ENCODE peak calls at places on chromosomes 1 and 21, in four cellular contexts. U, G, D and F are unnamed samples.

GRCh38 chr1:185045793-185046441 is 559 bp downstream of the RNF2 start:
- DNase-seq in G (peak; percentile 49), U (peak; percentile 43), D (peak; percentile 71), F (peak; percentile 74)

GRCh38 chr1:232709339-232709738 is 79.4 kb upstream of the SIPA1L2 start:
- DNase-seq in D (no peak), U (no peak), G (no peak), F (no peak)

GRCh38 chr1:92756537-92756936 is 28.4 kb downstream of the EVI5 start:
- DNase-seq in U (no peak), G (no peak), D (no peak), F (no peak)

GRCh38 chr1:8285103-8285502 is 32.8 kb upstream of the SLC45A1 start:
- DNase-seq in G (no peak), U (no peak), D (no peak), F (peak; percentile 33)

GRCh38 chr21:46188226-46189212 is 4.3 kb upstream of the SPATC1L start:
- DNase-seq in D (no peak), G (peak; percentile 80), U (peak; percentile 41), F (no peak)

GRCh38 chr21:45132841-45133573 is 58.6 kb downstream of the ADARB1 start:
- DNase-seq in U (no peak), D (no peak), G (no peak), F (no peak)

GRCh38 chr1:243320224-243320623 is 64.4 kb downstream of the SDCCAG8 start:
- DNase-seq in U (no peak), D (no peak), G (no peak), F (no peak)

GRCh38 chr1:165633624-165634023 is 2.6 kb downstream of the MGST3 start:
- DNase-seq in U (no peak), D (no peak), G (no peak), F (peak; percentile 13)

GRCh38 chr1:43520100-43520828 is 10.4 kb upstream of the PTPRF start:
- DNase-seq in D (no peak), G (no peak), U (no peak), F (peak; percentile 20)

GRCh38 chr1:241453732-241454131 is 65.8 kb downstream of the FH start:
- DNase-seq in U (no peak), D (no peak), G (no peak), F (no peak)

GRCh38 chr1:197302775-197303174 is 34.7 kb downstream of the CRB1 start:
- DNase-seq in D (no peak), U (no peak), G (no peak), F (no peak)

GRCh38 chr1:174451408-174451807 is 3.6 kb downstream of the GPR52 start:
- DNase-seq in G (no peak), D (no peak), U (no peak), F (no peak)

GRCh38 chr21:41771625-41771945 is 4.7 kb upstream of the RIPK4 start:
- DNase-seq in G (no peak), U (no peak), D (no peak), F (no peak)

GRCh38 chr1:89721351-89721750 is 88.4 kb downstream of the LRRC8C start:
- DNase-seq in D (no peak), G (no peak), U (no peak), F (no peak)

GRCh38 chr1:63262148-63262770 is 60.1 kb upstream of the FOXD3 start:
- DNase-seq in G (no peak), D (no peak), U (no peak), F (no peak)

GRCh38 chr1:235041201-235041600 is 87.4 kb downstream of the TOMM20 start:
- DNase-seq in D (no peak), U (no peak), G (no peak), F (no peak)

GRCh38 chr21:46205766-46206162 is 21.5 kb upstream of the SPATC1L start:
- DNase-seq in D (no peak), U (no peak), G (no peak), F (peak; percentile 1)

GRCh38 chr1:100928128-100928527 is 32.2 kb downstream of the SLC30A7 start:
- DNase-seq in G (no peak), U (no peak), D (no peak), F (peak; percentile 16)

GRCh38 chr1:100440075-100440809 is 87.9 kb downstream of the CDC14A start:
- DNase-seq in G (no peak), D (no peak), U (no peak), F (peak; percentile 72)

GRCh38 chr1:109931189-109931672 is 20.6 kb downstream of the CSF1 start:
- DNase-seq in D (peak; percentile 84), G (no peak), U (peak; percentile 56), F (peak; percentile 5)

GRCh38 chr1:41613646-41614592 is 129.4 kb upstream of the EDN2 start:
- DNase-seq in U (no peak), D (no peak), G (no peak), F (peak; percentile 41)

GRCh38 chr1:53878492-53879105 is 11.0 kb downstream of the YIPF1 start:
- DNase-seq in G (peak; percentile 35), U (no peak), D (peak; percentile 43), F (peak; percentile 59)

GRCh38 chr21:45471229-45472052 is 66.5 kb downstream of the COL18A1 start:
- DNase-seq in G (no peak), D (no peak), U (peak; percentile 84), F (no peak)

GRCh38 chr1:168362991-168363390 is 82.3 kb downstream of the TBX19 start:
- DNase-seq in D (no peak), U (no peak), G (no peak), F (no peak)

GRCh38 chr1:214838351-214838750 is 235.4 kb downstream of the CENPF start:
- DNase-seq in G (no peak), U (no peak), D (no peak), F (no peak)

GRCh38 chr1:214296860-214297699 is 16.1 kb downstream of the SMYD2 start:
- DNase-seq in D (no peak), U (no peak), G (no peak), F (peak; percentile 29)

GRCh38 chr1:115833806-115834205 is 7.1 kb downstream of the NHLH2 start:
- DNase-seq in U (no peak), D (no peak), G (no peak), F (peak; percentile 49)

GRCh38 chr1:23434260-23434775 is 9.8 kb upstream of the TCEA3 start:
- DNase-seq in U (no peak), D (no peak), G (no peak), F (no peak)

GRCh38 chr1:47675721-47676120 is 237.9 kb downstream of the FOXD2 start:
- DNase-seq in U (no peak), G (no peak), D (no peak), F (no peak)

GRCh38 chr1:37038079-37038702 is 3.9 kb upstream of the GRIK3 start:
- DNase-seq in U (no peak), D (peak; percentile 34), G (no peak), F (peak; percentile 98)

GRCh38 chr21:15134711-15135110 is 69.9 kb upstream of the NRIP1 start:
- DNase-seq in U (no peak), G (no peak), D (no peak), F (no peak)

GRCh38 chr21:29145837-29146453 is 15.5 kb downstream of the MAP3K7CL start:
- DNase-seq in U (no peak), D (no peak), G (no peak), F (peak; percentile 15)

GRCh38 chr1:63403386-63403785 is 36.0 kb downstream of the ALG6 start:
- DNase-seq in U (no peak), D (no peak), G (no peak), F (no peak)

GRCh38 chr1:78047131-78047530 is 1.4 kb downstream of the GIPC2 start:
- DNase-seq in D (no peak), G (no peak), U (no peak), F (no peak)

GRCh38 chr1:60149254-60149653 is 75.7 kb upstream of the C1orf87 start:
- DNase-seq in D (no peak), U (no peak), G (peak; percentile 46), F (peak; percentile 86)

GRCh38 chr1:15273274-15273673 is 26.3 kb downstream of the FHAD1 start:
- DNase-seq in G (no peak), D (no peak), U (no peak), F (peak; percentile 32)

GRCh38 chr1:89273324-89273778 is 691 bp upstream of the GBP5 start:
- DNase-seq in U (no peak), G (no peak), D (no peak), F (no peak)